ENCODE peak calls at places on chromosome 19, in seven cellular contexts. P, C, U, F, Q, E and I are unnamed samples.
A peak's percentile ranks its signal among the peaks of the same experiment; 100 is the strongest.

GRCh38 chr19:39828015-39828633 is 5.8 kb downstream of the DYRK1B start:
- DNase-seq in Q (no peak), P (no peak), C (no peak), E (no peak), F (no peak), U (no peak), I (no peak)

GRCh38 chr19:2176336-2176994 is 12.7 kb downstream of the DOT1L start:
- DNase-seq in P (no peak), F (no peak), E (no peak), U (no peak), C (no peak), Q (no peak), I (no peak)

GRCh38 chr19:46372901-46373572 is 26.1 kb downstream of the PPP5C start:
- DNase-seq in C (no peak), P (peak; percentile 28), E (peak; percentile 86), F (no peak), U (no peak), Q (peak; percentile 43), I (no peak)

GRCh38 chr19:30095171-30095570 is 153.1 kb downstream of the URI1 start:
- DNase-seq in F (no peak), P (no peak), U (no peak), Q (no peak), E (no peak), C (no peak), I (no peak)

GRCh38 chr19:7219056-7219455 is 75.2 kb downstream of the INSR start:
- DNase-seq in U (no peak), E (no peak), C (no peak), F (no peak), Q (no peak), P (no peak), I (no peak)

GRCh38 chr19:44792286-44792685 is 14.6 kb downstream of the CBLC start:
- DNase-seq in Q (no peak), C (no peak), E (no peak), F (peak; percentile 74), U (no peak), P (no peak), I (no peak)

GRCh38 chr19:3129112-3129511 is 6.7 kb upstream of the GNA15 start:
- DNase-seq in C (no peak), Q (no peak), E (no peak), P (peak; percentile 79), F (peak; percentile 52), U (no peak), I (no peak)

GRCh38 chr19:45322311-45322710 is 364 bp downstream of the CKM start:
- DNase-seq in F (no peak), C (no peak), Q (no peak), P (no peak), E (no peak), U (no peak), I (no peak)

GRCh38 chr19:678791-679388 is 2.7 kb downstream of the FSTL3 start:
- DNase-seq in U (no peak), C (no peak), F (no peak), E (no peak), P (no peak), Q (no peak), I (no peak)

GRCh38 chr19:52176574-52176973 is 5.2 kb upstream of the ZNF836 start:
- DNase-seq in F (no peak), E (no peak), C (no peak), P (no peak), Q (no peak), U (no peak), I (no peak)

GRCh38 chr19:41995959-41996797 is 2.1 kb upstream of the ATP1A3 start:
- DNase-seq in U (no peak), C (no peak), Q (no peak), P (no peak), F (peak; percentile 42), E (peak; percentile 72), I (peak; percentile 62)

GRCh38 chr19:827710-828321 is at the start of gene AZU1:
- DNase-seq in C (no peak), Q (no peak), E (no peak), P (no peak), U (no peak), F (no peak), I (no peak)

GRCh38 chr19:40585677-40586422 is 9.2 kb downstream of the SHKBP1 start:
- DNase-seq in C (no peak), Q (no peak), U (no peak), F (no peak), P (peak; percentile 64), E (peak; percentile 69), I (no peak)

GRCh38 chr19:32749361-32749760 is 29.8 kb downstream of the TDRD12 start:
- DNase-seq in Q (no peak), F (no peak), P (no peak), C (no peak), U (no peak), E (no peak), I (no peak)

GRCh38 chr19:31349160-31349881 is at the start of gene TSHZ3:
- DNase-seq in Q (peak; percentile 67), P (peak; percentile 94), E (peak; percentile 43), F (no peak), C (no peak), U (peak; percentile 56), I (no peak)

GRCh38 chr19:18204394-18205179 is 745 bp upstream of the RAB3A start:
- DNase-seq in U (no peak), P (no peak), E (no peak), Q (peak; percentile 82), F (no peak), C (no peak), I (no peak)

GRCh38 chr19:18203863-18204393 is at the start of gene RAB3A:
- DNase-seq in Q (peak; percentile 99), C (peak; percentile 100), F (peak; percentile 100), P (peak; percentile 100), E (peak; percentile 92), U (peak; percentile 100), I (peak; percentile 98)

GRCh38 chr19:18206018-18206417 is 2.2 kb upstream of the RAB3A start:
- DNase-seq in E (no peak), P (no peak), Q (no peak), U (no peak), C (no peak), F (no peak), I (peak; percentile 1)

GRCh38 chr19:18203408-18203862 is 407 bp downstream of the RAB3A start:
- DNase-seq in E (no peak), Q (peak; percentile 18), U (peak; percentile 55), P (peak; percentile 20), C (no peak), F (peak; percentile 60), I (no peak)

DNA sequence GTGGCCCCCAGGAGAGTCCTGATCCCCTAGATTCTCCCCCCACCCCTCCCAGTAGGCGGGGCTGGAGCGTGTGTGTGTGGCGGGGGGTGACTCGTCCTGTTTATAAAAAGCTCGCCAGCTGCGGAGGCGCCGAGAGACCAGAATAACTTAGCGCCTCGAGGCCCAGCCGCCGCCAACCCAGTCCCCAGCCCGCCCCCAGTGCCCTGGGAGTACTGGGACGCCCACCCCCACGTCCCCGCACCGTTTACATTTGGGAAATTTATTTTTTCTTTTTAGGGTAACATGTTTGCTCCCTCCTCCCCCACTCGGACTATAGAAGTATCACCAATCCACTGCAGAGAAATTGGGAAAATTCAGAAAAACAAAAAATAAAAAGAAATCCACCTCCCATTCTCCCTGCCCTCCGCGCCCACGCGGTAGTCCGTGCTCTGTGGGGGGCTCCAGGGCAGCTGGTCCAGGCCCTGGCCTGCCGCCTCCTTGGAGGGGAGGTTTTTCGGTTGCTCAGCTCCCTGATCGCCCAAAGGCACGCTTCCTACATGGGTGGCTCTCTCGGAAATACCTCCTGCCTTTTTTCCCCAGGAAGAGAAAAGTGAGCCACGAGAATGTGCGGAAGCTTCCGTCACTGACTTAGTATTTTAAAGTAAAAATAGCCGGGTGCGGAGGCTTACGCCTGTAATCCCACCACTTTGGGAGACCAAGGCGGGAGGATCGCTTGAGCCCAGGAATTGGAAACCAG is 1.5 kb upstream of the RAB3A start:
- DNase-seq in P (peak; percentile 83), F (peak; percentile 90), Q (peak; percentile 65), C (no peak), U (peak; percentile 66), E (no peak), I (peak; percentile 81)
- TF ChIP-seq CTCF in P (no peak), F (no peak), Q (no peak), C (no peak), U (no peak), E (no peak), I (no peak)

DNA sequence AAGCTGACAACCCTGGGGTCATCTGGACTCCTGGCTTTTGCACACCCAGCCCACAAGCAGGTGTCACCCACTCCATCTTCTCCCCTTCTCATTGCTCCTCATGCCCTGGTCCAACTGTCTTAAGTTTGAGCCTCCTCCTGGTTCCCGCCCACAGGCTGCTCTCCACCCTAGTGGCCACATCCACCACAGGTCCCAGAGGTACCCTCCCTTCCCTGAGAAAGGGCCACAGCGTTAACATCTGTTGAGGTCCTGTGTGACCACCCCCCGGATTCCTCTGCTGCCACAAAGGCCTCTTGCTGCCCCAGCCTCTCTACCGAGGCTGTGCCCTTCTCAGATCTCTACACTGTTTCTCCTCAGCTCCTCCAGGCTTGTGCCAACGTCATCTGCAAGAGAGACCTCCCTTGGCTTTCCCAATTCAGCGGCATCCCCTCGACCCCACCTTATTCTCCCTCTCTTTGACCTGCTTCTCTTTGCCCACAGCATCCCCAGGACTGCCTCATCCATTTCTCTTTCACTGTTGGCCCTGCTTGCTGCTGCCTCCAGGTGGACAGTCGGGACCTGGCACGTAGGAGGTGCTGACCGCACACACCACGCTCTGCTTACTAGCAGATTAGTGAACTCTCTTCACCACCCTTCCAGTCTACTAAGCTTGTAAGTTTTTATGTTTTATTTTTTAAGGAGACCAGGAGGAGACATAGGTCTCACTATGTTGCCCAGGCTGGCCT is 33.3 kb downstream of the SUGP2 start:
- DNase-seq in Q (peak; percentile 23), C (no peak), U (no peak), F (no peak), P (peak; percentile 22), E (no peak), I (no peak)
- TF ChIP-seq CTCF in Q (no peak), C (peak; percentile 36), U (no peak), F (peak; percentile 25), P (peak; percentile 40), E (no peak), I (no peak)

DNA sequence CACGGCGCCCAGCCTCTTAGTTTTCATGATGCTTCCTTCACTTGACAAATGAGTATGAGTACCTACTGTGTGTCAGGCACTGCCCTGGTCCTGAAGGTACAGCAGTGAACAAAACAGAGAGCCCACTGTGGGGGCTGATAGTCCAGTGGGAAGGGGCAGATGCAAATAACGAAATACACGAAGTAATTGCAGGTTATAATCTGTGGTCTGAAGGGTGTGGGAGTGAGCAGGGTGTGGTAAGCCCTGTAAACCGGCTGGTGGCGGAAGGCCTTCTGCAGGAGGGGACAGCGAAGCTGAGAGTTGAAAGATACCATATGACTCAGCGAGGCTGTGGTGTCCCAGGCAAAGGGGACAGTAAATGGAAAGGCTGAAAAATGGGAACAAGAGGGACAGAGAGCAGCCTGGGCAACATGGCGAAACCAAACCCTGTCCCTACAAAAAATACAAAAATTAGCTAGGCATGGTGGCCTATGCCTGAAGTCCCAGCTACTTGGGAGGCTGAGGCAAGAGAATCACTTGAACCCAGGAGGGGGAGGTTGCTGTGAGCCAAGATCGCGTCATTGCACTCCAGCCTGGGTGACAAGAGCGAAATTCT is 60.5 kb downstream of the MAP4K1 start:
- DNase-seq in F (peak; percentile 38), Q (no peak), U (no peak), P (no peak), E (no peak), C (no peak), I (peak; percentile 71)
- TF ChIP-seq CTCF in F (no peak), Q (no peak), U (no peak), P (no peak), E (no peak), C (no peak), I (no peak)

DNA sequence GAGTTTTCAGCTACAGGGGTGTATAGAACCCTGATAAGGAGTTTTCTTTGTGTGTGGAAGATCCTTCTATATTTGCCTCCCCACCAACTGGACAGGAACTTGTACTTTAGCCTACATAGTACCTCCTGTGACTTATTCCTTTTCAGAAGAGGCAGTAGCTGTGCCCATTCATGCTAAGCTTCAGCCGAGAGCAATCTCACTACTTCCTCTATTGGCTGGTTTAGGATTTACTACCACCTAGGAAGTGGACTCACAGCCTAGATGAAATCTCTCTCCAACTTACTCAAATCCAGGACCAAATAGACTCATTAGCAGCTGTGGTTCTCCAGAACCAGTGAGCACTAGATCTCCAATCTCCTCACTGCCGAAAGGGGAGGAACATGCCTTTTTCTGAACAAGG is 2.3 kb upstream of the REX1BD start:
- DNase-seq in E (no peak), Q (no peak), P (no peak), F (peak; percentile 62), U (no peak), C (no peak), I (no peak)
- TF ChIP-seq CTCF in E (no peak), Q (no peak), P (peak; percentile 7), F (peak; percentile 46), U (no peak), C (no peak), I (no peak)